ENCODE peak calls at places on chromosomes 11 and 22, in five cellular contexts. H, D, P, K and E are unnamed samples.

GRCh38 chr22:30132290-30132996 is 52.2 kb downstream of the HORMAD2 start:
- DNase-seq in D (no peak), K (no peak), P (no peak), H (no peak), E (no peak)

GRCh38 chr22:49010086-49010863 is 817.4 kb downstream of the BRD1 start:
- DNase-seq in H (no peak), P (no peak), K (no peak), D (peak; percentile 13), E (no peak)

GRCh38 chr22:43242627-43243026 is 55.7 kb upstream of the TTLL12 start:
- DNase-seq in K (no peak), H (no peak), D (no peak), P (no peak), E (no peak)

GRCh38 chr11:84721561-84721961 is 905.6 kb downstream of the DLG2 start:
- DNase-seq in P (no peak), H (no peak), K (no peak), D (no peak), E (no peak)

GRCh38 chr22:17951315-17951714 is 73.0 kb downstream of the MICAL3 start:
- DNase-seq in P (no peak), D (no peak), K (no peak), H (no peak), E (no peak)

GRCh38 chr11:32478277-32478731 is 43.0 kb upstream of the WT1 start:
- DNase-seq in K (no peak), H (no peak), P (no peak), D (no peak), E (no peak)

GRCh38 chr11:5550440-5551095 is 2.2 kb upstream of the OR52H1 start:
- DNase-seq in D (no peak), P (peak; percentile 52), K (no peak), H (no peak), E (no peak)

GRCh38 chr11:96748639-96749370 is 359.0 kb downstream of the JRKL start:
- DNase-seq in K (no peak), H (no peak), P (no peak), D (no peak), E (no peak)

GRCh38 chr11:103898577-103899336 is 137.7 kb upstream of the DDI1 start:
- DNase-seq in D (no peak), P (no peak), H (no peak), K (no peak), E (no peak)

GRCh38 chr11:105588001-105588400 is 21.9 kb upstream of the GRIA4 start:
- DNase-seq in P (peak; percentile 40), H (no peak), K (no peak), D (no peak), E (no peak)

GRCh38 chr11:92960886-92961285 is 8.6 kb upstream of the MTNR1B start:
- DNase-seq in H (no peak), P (no peak), D (no peak), K (no peak), E (no peak)

GRCh38 chr11:18313985-18314763 is 7.8 kb downstream of the HPS5 start:
- DNase-seq in H (no peak), P (no peak), D (no peak), K (no peak), E (no peak)

GRCh38 chr11:118485273-118485672 is 42.0 kb upstream of the TTC36 start:
- DNase-seq in K (no peak), P (no peak), H (no peak), D (no peak), E (no peak)

GRCh38 chr11:2248762-2249161 is 21.6 kb downstream of the ASCL2 start:
- DNase-seq in H (no peak), K (no peak), D (no peak), P (no peak), E (no peak)

GRCh38 chr11:12717851-12718291 is 43.6 kb downstream of the TEAD1 start:
- DNase-seq in H (no peak), D (peak; percentile 64), K (peak; percentile 9), P (no peak), E (peak; percentile 35)

GRCh38 chr11:12719221-12719620 is 45.0 kb downstream of the TEAD1 start:
- DNase-seq in P (no peak), H (no peak), K (no peak), D (no peak), E (no peak)

GRCh38 chr11:34343153-34343552 is 14.7 kb downstream of the ABTB2 start:
- DNase-seq in P (no peak), H (no peak), K (no peak), D (no peak), E (no peak)

GRCh38 chr22:48940988-48941902 is 886.4 kb downstream of the BRD1 start:
- DNase-seq in H (no peak), D (peak; percentile 15), K (no peak), P (no peak), E (no peak)

GRCh38 chr22:20531404-20532181 is 24.2 kb downstream of the MED15 start:
- DNase-seq in P (peak; percentile 81), K (no peak), H (no peak), D (no peak), E (no peak)

GRCh38 chr11:859394-860131 is 16.9 kb downstream of the TSPAN4 start:
- DNase-seq in P (peak; percentile 98), K (no peak), H (no peak), D (no peak), E (no peak)

GRCh38 chr11:17807034-17807433 is 72.5 kb downstream of the KCNC1 start:
- DNase-seq in H (no peak), K (no peak), P (no peak), D (no peak), E (no peak)